ENCODE peak calls at places on chromosome 13, in six cellular contexts. O is Calu3; N is AG09319; Y is effector memory CD8-positive, alpha-beta T cell; U is kidney tubule cell; S is left colon. J is an unnamed sample.
A peak's percentile ranks its signal among the peaks of the same experiment; 100 is the strongest.

GRCh38 chr13:108643646-108644353 is 14.4 kb downstream of the MYO16 start:
- DNase-seq in O (no peak), N (no peak), Y (no peak), U (no peak), S (no peak), J (no peak)

GRCh38 chr13:104318121-104318520 is 1251.9 kb upstream of the SLC10A2 start:
- DNase-seq in O (no peak), N (no peak), Y (no peak), U (peak; percentile 67), S (no peak), J (no peak)

GRCh38 chr13:112574476-112575294 is 13.3 kb downstream of the TUBGCP3 start:
- DNase-seq in O (no peak), N (no peak), Y (no peak), U (no peak), S (no peak), J (no peak)

GRCh38 chr13:66154981-66155380 is 1075.2 kb downstream of the PCDH9 start:
- DNase-seq in O (no peak), N (no peak), Y (no peak), U (no peak), S (no peak), J (no peak)

GRCh38 chr13:41588899-41589298 is 131.5 kb downstream of the RGCC start:
- DNase-seq in O (no peak), N (peak; percentile 74), Y (no peak), U (peak; percentile 96), S (no peak), J (no peak)

GRCh38 chr13:41334810-41335209 is 23.7 kb downstream of the NAA16 start:
- DNase-seq in O (no peak), N (no peak), Y (no peak), U (no peak), S (no peak), J (no peak)

GRCh38 chr13:22173605-22174004 is 502.7 kb downstream of the FGF9 start:
- DNase-seq in O (no peak), N (no peak), Y (no peak), U (peak; percentile 64), S (no peak), J (no peak)

GRCh38 chr13:34967851-34968562 is 25.9 kb downstream of the NBEA start:
- DNase-seq in O (peak; percentile 14), N (no peak), Y (no peak), U (peak; percentile 65), S (no peak), J (no peak)

GRCh38 chr13:44758595-44759221 is 182.6 kb upstream of the TSC22D1 start:
- DNase-seq in O (peak; percentile 38), N (peak; percentile 22), Y (no peak), U (peak; percentile 76), S (no peak), J (no peak)

GRCh38 chr13:32376642-32377418 is 51.1 kb downstream of the N4BP2L1 start:
- DNase-seq in O (no peak), N (no peak), Y (no peak), U (no peak), S (no peak), J (no peak)

GRCh38 chr13:25065974-25066770 is 29.8 kb upstream of the PABPC3 start:
- DNase-seq in O (no peak), N (no peak), Y (no peak), U (no peak), S (no peak), J (no peak)

GRCh38 chr13:102657630-102658029 is 37.2 kb downstream of the METTL21C start:
- DNase-seq in O (no peak), N (no peak), Y (no peak), U (no peak), S (no peak), J (no peak)

GRCh38 chr13:113927661-113928581 is 46.0 kb downstream of the C13orf46 start:
- DNase-seq in O (no peak), N (peak; percentile 93), Y (no peak), U (no peak), S (no peak), J (no peak)

GRCh38 chr13:28489536-28489935 is 5.4 kb downstream of the FLT1 start:
- DNase-seq in O (no peak), N (peak; percentile 57), Y (no peak), U (no peak), S (no peak), J (no peak)

GRCh38 chr13:111372651-111373425 is 52.4 kb downstream of the TEX29 start:
- DNase-seq in O (no peak), N (no peak), Y (no peak), U (no peak), S (no peak), J (no peak)

GRCh38 chr13:98976338-98976737 is 1.5 kb downstream of the DOCK9 start:
- DNase-seq in O (no peak), N (no peak), Y (no peak), U (no peak), S (no peak), J (no peak)

GRCh38 chr13:30880151-30880551 is 25.9 kb upstream of the MEDAG start:
- DNase-seq in O (no peak), N (no peak), Y (no peak), U (no peak), S (no peak), J (no peak)

GRCh38 chr13:30874561-30874960 is 31.5 kb upstream of the MEDAG start:
- DNase-seq in O (no peak), N (no peak), Y (no peak), U (no peak), S (no peak), J (no peak)

GRCh38 chr13:106103779-106104178 is 431.7 kb downstream of the EFNB2 start:
- DNase-seq in O (peak; percentile 20), N (no peak), Y (no peak), U (no peak), S (peak; percentile 31), J (no peak)

GRCh38 chr13:114130708-114131580 is 1.5 kb downstream of the RASA3 start:
- DNase-seq in O (no peak), N (peak; percentile 42), Y (peak; percentile 67), U (peak; percentile 94), S (peak; percentile 46), J (peak; percentile 53)

GRCh38 chr13:30739646-30740642 is 4.6 kb downstream of the ALOX5AP start:
- DNase-seq in O (peak; percentile 3), N (no peak), Y (peak; percentile 48), U (peak; percentile 88), S (no peak), J (peak; percentile 54)

GRCh38 chr13:45728759-45729158 is 26.6 kb downstream of the CBY2 start:
- DNase-seq in O (no peak), N (no peak), Y (no peak), U (peak; percentile 22), S (no peak), J (no peak)

GRCh38 chr13:93558637-93559036 is 332.0 kb downstream of the GPC6 start:
- DNase-seq in O (no peak), N (no peak), Y (no peak), U (no peak), S (no peak), J (no peak)

GRCh38 chr13:32314271-32314967 is 744 bp downstream of the ZAR1L start:
- DNase-seq in O (no peak), N (no peak), Y (no peak), U (no peak), S (peak; percentile 42), J (no peak)

GRCh38 chr13:80979035-80979641 is 638.2 kb upstream of the SPRY2 start:
- DNase-seq in O (peak; percentile 20), N (peak; percentile 18), Y (no peak), U (peak; percentile 62), S (peak; percentile 15), J (no peak)

GRCh38 chr13:83634601-83635000 is 247.7 kb downstream of the SLITRK1 start:
- DNase-seq in O (no peak), N (no peak), Y (no peak), U (no peak), S (no peak), J (no peak)

GRCh38 chr13:47033216-47033615 is 136.4 kb upstream of the HTR2A start:
- DNase-seq in O (no peak), N (no peak), Y (no peak), U (peak; percentile 85), S (no peak), J (no peak)

GRCh38 chr13:32264407-32264806 is 50.8 kb downstream of the ZAR1L start:
- DNase-seq in O (no peak), N (no peak), Y (no peak), U (no peak), S (no peak), J (no peak)

GRCh38 chr13:38012096-38012495 is 142.5 kb upstream of the TRPC4 start:
- DNase-seq in O (no peak), N (no peak), Y (no peak), U (no peak), S (no peak), J (no peak)

GRCh38 chr13:20489185-20489820 is 36.4 kb downstream of the CRYL1 start:
- DNase-seq in O (peak; percentile 69), N (no peak), Y (peak; percentile 29), U (peak; percentile 61), S (peak; percentile 56), J (peak; percentile 6)

GRCh38 chr13:31045621-31046081 is 113.2 kb downstream of the TEX26 start:
- DNase-seq in O (peak; percentile 74), N (peak; percentile 68), Y (peak; percentile 20), U (peak; percentile 95), S (peak; percentile 77), J (peak; percentile 20)

GRCh38 chr13:106997219-106997618 is 429.3 kb upstream of the ARGLU1 start:
- DNase-seq in O (no peak), N (no peak), Y (no peak), U (no peak), S (no peak), J (no peak)

GRCh38 chr13:80082396-80083096 is 258.4 kb downstream of the SPRY2 start:
- DNase-seq in O (no peak), N (no peak), Y (no peak), U (peak; percentile 83), S (no peak), J (no peak)

GRCh38 chr13:75637101-75637774 is 1.1 kb downstream of the LMO7 start:
- DNase-seq in O (no peak), N (no peak), Y (no peak), U (peak; percentile 18), S (no peak), J (no peak)

GRCh38 chr13:29707876-29708543 is 112.5 kb upstream of the SLC7A1 start:
- DNase-seq in O (peak; percentile 63), N (peak; percentile 15), Y (peak; percentile 23), U (peak; percentile 55), S (peak; percentile 36), J (no peak)

GRCh38 chr13:53010374-53011105 is 18.1 kb upstream of the OLFM4 start:
- DNase-seq in O (peak; percentile 50), N (no peak), Y (no peak), U (peak; percentile 79), S (peak; percentile 29), J (no peak)

GRCh38 chr13:110634558-110634957 is 19.2 kb downstream of the NAXD start:
- DNase-seq in O (no peak), N (no peak), Y (no peak), U (peak; percentile 62), S (no peak), J (no peak)